ENCODE peak calls at places on chromosome 18, in four cellular contexts. D is tibial nerve, H is GM13977, T is sigmoid colon. I is an unnamed sample.

GRCh38 chr18:36321636-36322407 is 24.3 kb downstream of the FHOD3 start:
- DNase-seq in D (no peak), T (no peak), H (no peak), I (no peak)

GRCh38 chr18:31429623-31430022 is 17.9 kb upstream of the DSG3 start:
- DNase-seq in H (no peak), D (no peak), T (no peak), I (no peak)

GRCh38 chr18:9594782-9595181 is 19.6 kb downstream of the PPP4R1 start:
- DNase-seq in D (no peak), H (peak), T (no peak), I (peak)

GRCh38 chr18:23207191-23207955 is 72.1 kb downstream of the CABLES1 start:
- DNase-seq in T (no peak), H (no peak), D (no peak), I (no peak)

GRCh38 chr18:41326311-41326710 is 628.7 kb upstream of the PIK3C3 start:
- DNase-seq in T (no peak), D (no peak), H (no peak), I (no peak)

GRCh38 chr18:22200611-22201225 is 31.3 kb downstream of the GATA6 start:
- DNase-seq in D (no peak), T (no peak), H (no peak), I (no peak)

GRCh38 chr18:79588636-79589481 is 90.7 kb upstream of the CTDP1 start:
- DNase-seq in T (peak), H (no peak), D (peak), I (no peak)

GRCh38 chr18:6239716-6240115 is 175.0 kb downstream of the L3MBTL4 start:
- DNase-seq in T (no peak), D (no peak), H (no peak), I (no peak)

GRCh38 chr18:40109251-40110049 is 1845.6 kb upstream of the PIK3C3 start:
- DNase-seq in T (no peak), D (no peak), H (no peak), I (no peak)

GRCh38 chr18:37494406-37494805 is 71.2 kb downstream of the CELF4 start:
- DNase-seq in D (no peak), H (no peak), T (no peak), I (no peak)

DNA sequence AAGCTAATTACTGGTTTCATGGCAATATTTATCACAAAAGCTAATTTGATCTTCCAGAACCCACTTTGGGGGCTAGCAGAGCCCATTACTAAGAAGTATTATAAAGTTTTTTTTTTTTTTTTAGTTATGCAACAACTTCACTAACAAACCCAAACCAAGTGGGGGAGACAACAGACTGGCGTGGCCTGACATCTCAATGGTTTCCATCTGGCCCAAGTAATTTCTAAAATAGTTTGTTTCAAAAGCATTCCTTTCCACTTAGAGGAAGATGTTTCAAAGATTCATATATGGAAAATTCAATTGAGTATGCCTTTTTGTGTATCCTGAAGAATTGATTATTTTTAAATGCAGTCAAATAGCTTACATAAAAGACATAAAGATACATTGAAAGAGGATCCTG is 367.1 kb downstream of the HRH4 start:
- DNase-seq in T (no peak), H (no peak), D (no peak), I (no peak)
- TF ChIP-seq CTCF in T (no peak), H (no peak), D (no peak), I (no peak)

GRCh38 chr18:48949606-48950535 is 894 bp downstream of the SMAD7 start:
- DNase-seq in T (no peak), D (no peak), H (peak), I (peak)
- TF ChIP-seq CTCF in T (no peak), D (no peak), H (peak), I (peak)

DNA sequence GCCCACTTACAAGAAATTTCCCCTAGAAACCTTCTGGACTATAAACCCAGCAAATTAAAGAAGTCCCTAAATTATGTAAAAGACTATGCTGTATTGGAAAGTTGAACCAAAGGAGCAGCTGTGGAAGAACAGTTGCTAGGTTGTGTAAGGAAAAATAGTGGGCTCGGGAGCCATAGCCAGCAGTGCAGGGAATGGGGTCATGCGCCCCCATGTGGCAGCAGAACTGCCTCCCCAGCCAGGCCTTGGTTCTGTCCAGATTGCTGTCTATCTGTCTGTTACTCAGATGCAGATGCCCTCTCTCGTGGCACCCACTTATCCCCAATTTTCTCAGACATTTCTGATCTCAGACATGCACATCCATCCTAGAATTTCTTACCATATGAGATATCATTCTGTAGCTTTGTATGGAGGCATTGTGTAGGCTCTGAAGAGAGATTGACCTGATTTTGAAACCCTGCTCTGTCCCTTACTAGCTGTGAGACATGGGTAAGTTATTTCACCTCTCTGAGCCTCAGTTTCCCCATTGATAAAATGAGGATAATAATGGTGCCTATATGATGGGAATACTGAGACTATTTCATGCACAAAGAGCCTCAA is 258.3 kb downstream of the SS18 start:
- DNase-seq in D (peak), H (peak), T (no peak), I (peak)
- TF ChIP-seq CTCF in D (peak), H (peak), T (peak), I (peak)

GRCh38 chr18:75638223-75638596 is 210.7 kb upstream of the SMIM21 start:
- DNase-seq in T (no peak), H (no peak), D (no peak), I (no peak)
- TF ChIP-seq CTCF in T (peak), H (no peak), D (no peak), I (no peak)

GRCh38 chr18:24270358-24270936 is 127.2 kb downstream of the OSBPL1A start:
- DNase-seq in T (no peak), D (no peak), H (no peak), I (no peak)

GRCh38 chr18:24270937-24271380 is 126.7 kb downstream of the OSBPL1A start:
- DNase-seq in T (no peak), D (no peak), H (no peak), I (no peak)

GRCh38 chr18:24268784-24269550 is 128.7 kb downstream of the OSBPL1A start:
- DNase-seq in T (no peak), D (no peak), H (no peak), I (no peak)

GRCh38 chr18:24273596-24273995 is 124.0 kb downstream of the OSBPL1A start:
- DNase-seq in D (no peak), T (no peak), H (no peak), I (no peak)

DNA sequence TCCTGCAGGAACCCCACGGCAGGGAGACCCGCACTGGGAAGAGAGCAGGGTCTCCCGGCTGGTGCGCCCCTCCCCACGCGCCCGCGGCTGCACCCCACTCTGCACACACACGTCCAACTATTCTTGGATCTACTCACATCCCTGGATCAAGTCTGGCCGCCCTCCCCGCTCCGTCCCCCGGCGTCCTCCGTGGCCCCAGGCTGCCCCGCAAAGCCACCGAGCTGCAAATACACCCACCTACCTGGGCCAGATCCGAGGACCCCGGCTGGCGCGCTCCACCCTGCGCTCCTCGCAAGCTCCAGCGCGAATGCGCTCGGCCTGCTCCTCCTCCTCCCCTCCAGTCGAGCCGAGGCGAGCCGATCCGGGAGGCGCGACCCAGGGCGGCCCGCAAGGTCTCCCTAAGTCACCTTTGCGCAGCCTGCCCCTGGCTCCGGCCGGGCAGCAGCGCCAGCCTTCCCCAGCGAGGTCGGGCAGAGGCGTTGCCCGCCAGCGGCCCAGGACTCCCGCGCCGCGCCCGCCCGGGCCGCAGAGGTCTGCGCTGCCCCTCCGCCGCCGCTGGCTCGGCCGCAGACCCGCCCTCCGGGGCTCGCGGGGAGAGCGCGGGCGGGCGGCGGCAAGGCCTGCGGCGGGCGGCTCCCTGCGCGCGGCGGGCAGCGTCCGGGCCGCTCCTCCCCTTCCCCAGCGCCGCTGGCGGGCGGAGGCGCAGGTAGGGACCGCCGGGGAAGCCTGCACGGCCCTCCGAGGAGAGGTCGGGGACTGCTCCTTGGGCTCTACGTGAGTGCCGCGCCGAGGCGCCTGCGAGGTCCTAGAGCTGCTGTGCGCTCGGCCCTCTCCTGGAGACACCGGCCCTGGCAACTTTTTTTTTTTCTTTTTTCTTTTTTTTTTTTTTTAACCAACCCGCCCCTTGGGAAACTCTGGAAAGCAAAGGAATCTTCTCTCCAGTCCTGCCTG is 126.0 kb downstream of the OSBPL1A start:
- DNase-seq in T (peak), H (peak), D (peak), I (peak)
- TF ChIP-seq CTCF in T (no peak), H (no peak), D (no peak), I (no peak)

DNA sequence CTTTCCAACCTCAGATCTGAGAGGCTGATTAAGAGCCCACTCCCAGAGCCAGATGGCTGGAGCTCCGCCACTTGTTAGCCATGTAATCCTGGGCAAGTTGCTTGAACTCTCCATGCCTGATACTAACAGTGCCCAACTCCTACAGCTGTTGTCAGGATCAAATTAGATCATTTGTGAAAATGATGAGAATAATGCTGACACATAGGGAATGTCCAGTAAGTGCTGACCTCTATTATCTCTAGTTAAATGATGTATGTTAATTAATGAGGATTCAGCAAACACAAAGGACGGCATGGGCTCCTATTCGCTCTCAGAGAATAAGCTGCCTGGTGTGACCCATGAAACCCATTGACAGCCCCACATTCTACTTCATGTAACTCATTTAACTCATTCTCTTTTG is 46.6 kb upstream of the SLC14A1 start:
- DNase-seq in H (no peak), D (no peak), T (no peak), I (no peak)
- TF ChIP-seq CTCF in H (no peak), D (no peak), T (no peak), I (no peak)

DNA sequence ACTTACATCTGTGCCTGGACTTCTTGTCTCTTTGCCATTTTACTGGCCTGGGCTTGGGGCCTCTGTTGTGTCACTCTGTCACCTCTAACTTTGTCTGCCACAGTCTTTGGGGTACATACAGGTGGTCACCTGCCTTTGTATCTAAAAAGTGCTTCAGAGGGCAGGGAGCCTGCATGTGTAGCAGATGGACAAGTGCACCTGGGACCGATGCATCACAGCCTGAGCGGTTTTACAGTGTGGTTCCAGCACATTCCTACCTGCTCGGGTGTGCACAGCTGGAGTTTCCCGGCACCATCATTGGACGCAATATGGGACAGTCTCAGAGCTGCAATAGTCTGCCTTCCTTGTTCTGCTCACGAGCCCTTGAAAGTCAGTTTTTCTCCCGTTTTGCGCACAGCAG is 249.8 kb upstream of the RAB12 start:
- DNase-seq in H (no peak), T (no peak), D (no peak), I (no peak)
- TF ChIP-seq CTCF in H (no peak), T (no peak), D (no peak), I (no peak)